ENCODE peak calls at places on chromosomes 1 and 21, in ten cellular contexts. O is tibial nerve, U is lower leg skin, H is stomach, Y is A549, M is transverse colon, S is ovary, I is upper lobe of left lung, A is prostate gland, J is suprapubic skin. E is an unnamed sample.

GRCh38 chr1:163875214-163875926 is 553.6 kb downstream of the NUF2 start:
- DNase-seq in O (no peak), U (peak; percentile 90), H (no peak), Y (no peak), M (peak; percentile 18), S (peak; percentile 34), I (no peak), A (no peak), J (peak; percentile 74), E (no peak)

GRCh38 chr1:155092131-155092530 is 13.5 kb downstream of the EFNA3 start:
- DNase-seq in O (no peak), U (no peak), H (no peak), Y (no peak), M (no peak), S (no peak), I (no peak), A (no peak), J (no peak), E (no peak)

GRCh38 chr21:44529503-44530125 is 10.4 kb downstream of the KRTAP10-1 start:
- DNase-seq in O (no peak), U (peak; percentile 58), H (no peak), Y (no peak), M (no peak), S (no peak), I (no peak), A (no peak), J (no peak), E (no peak)

GRCh38 chr1:241411776-241412338 is 54.9 kb upstream of the RGS7 start:
- DNase-seq in O (no peak), U (no peak), H (no peak), Y (no peak), M (no peak), S (no peak), I (no peak), A (no peak), J (no peak), E (no peak)

GRCh38 chr1:95246511-95246910 is 12.5 kb downstream of the RWDD3 start:
- DNase-seq in O (no peak), U (no peak), H (no peak), Y (no peak), M (no peak), S (no peak), I (no peak), A (no peak), J (no peak), E (no peak)

GRCh38 chr1:25677193-25677773 is 60.7 kb downstream of the MAN1C1 start:
- DNase-seq in O (no peak), U (no peak), H (no peak), Y (no peak), M (no peak), S (no peak), I (no peak), A (no peak), J (no peak), E (no peak)

GRCh38 chr1:39490596-39491145 is 765 bp upstream of the BMP8A start:
- DNase-seq in O (no peak), U (peak; percentile 78), H (no peak), Y (peak; percentile 11), M (peak; percentile 44), S (peak; percentile 40), I (no peak), A (no peak), J (no peak), E (no peak)

GRCh38 chr1:10867138-10867721 is 70.8 kb upstream of the CASZ1 start:
- DNase-seq in O (peak; percentile 23), U (no peak), H (peak; percentile 74), Y (peak; percentile 24), M (peak; percentile 69), S (peak; percentile 64), I (peak; percentile 96), A (peak; percentile 61), J (no peak), E (peak; percentile 58)

GRCh38 chr1:24047101-24047459 is 64.9 kb downstream of the MYOM3 start:
- DNase-seq in O (no peak), U (peak; percentile 94), H (no peak), Y (peak; percentile 58), M (peak; percentile 29), S (peak; percentile 67), I (no peak), A (no peak), J (peak; percentile 86), E (no peak)

GRCh38 chr21:43269461-43269860 is 100.7 kb downstream of the CRYAA start:
- DNase-seq in O (no peak), U (no peak), H (no peak), Y (no peak), M (no peak), S (no peak), I (peak; percentile 51), A (no peak), J (no peak), E (no peak)

GRCh38 chr21:37530901-37531351 is 164.4 kb downstream of the DYRK1A start:
- DNase-seq in O (no peak), U (no peak), H (no peak), Y (no peak), M (no peak), S (no peak), I (no peak), A (no peak), J (peak; percentile 34), E (no peak)

GRCh38 chr1:218751208-218751948 is 406.2 kb downstream of the TGFB2 start:
- DNase-seq in O (no peak), U (no peak), H (no peak), Y (no peak), M (no peak), S (no peak), I (no peak), A (no peak), J (no peak), E (no peak)

GRCh38 chr1:4786061-4786460 is 131.7 kb downstream of the AJAP1 start:
- DNase-seq in O (no peak), U (peak; percentile 59), H (no peak), Y (no peak), M (no peak), S (no peak), I (no peak), A (no peak), J (peak; percentile 15), E (no peak)

GRCh38 chr1:24535778-24536177 is 20.1 kb upstream of the NCMAP start:
- DNase-seq in O (no peak), U (no peak), H (no peak), Y (no peak), M (no peak), S (no peak), I (no peak), A (no peak), J (no peak), E (no peak)

GRCh38 chr1:180428782-180429695 is 73.3 kb downstream of the ACBD6 start:
- DNase-seq in O (no peak), U (no peak), H (no peak), Y (no peak), M (no peak), S (no peak), I (no peak), A (no peak), J (no peak), E (no peak)

GRCh38 chr1:104341944-104342343 is 592.2 kb downstream of the AMY1C start:
- DNase-seq in O (no peak), U (no peak), H (no peak), Y (no peak), M (no peak), S (no peak), I (no peak), A (no peak), J (no peak), E (no peak)
- TF ChIP-seq POLR2A in O (no peak), U (no peak), H (no peak), Y (no peak), M (no peak), S (no peak), I (no peak), A (no peak), J (no peak), E (no peak)

GRCh38 chr1:198400063-198400462 is 140.4 kb downstream of the ATP6V1G3 start:
- DNase-seq in O (no peak), U (no peak), H (no peak), Y (no peak), M (no peak), S (no peak), I (no peak), A (no peak), J (no peak), E (no peak)
- TF ChIP-seq POLR2A in O (no peak), U (no peak), H (no peak), Y (no peak), M (no peak), S (no peak), I (no peak), A (no peak), J (no peak), E (no peak)

GRCh38 chr1:18229620-18230019 is 122.0 kb downstream of the IGSF21 start:
- DNase-seq in O (no peak), U (no peak), H (no peak), Y (no peak), M (no peak), S (no peak), I (no peak), A (no peak), J (no peak), E (no peak)

GRCh38 chr1:18234790-18235242 is 127.2 kb downstream of the IGSF21 start:
- DNase-seq in O (no peak), U (no peak), H (peak; percentile 36), Y (peak; percentile 78), M (peak; percentile 40), S (no peak), I (no peak), A (peak; percentile 19), J (no peak), E (peak; percentile 61)

GRCh38 chr1:18233176-18233864 is 125.7 kb downstream of the IGSF21 start:
- DNase-seq in O (no peak), U (no peak), H (no peak), Y (no peak), M (no peak), S (no peak), I (no peak), A (no peak), J (no peak), E (no peak)

GRCh38 chr1:18230840-18231239 is 123.2 kb downstream of the IGSF21 start:
- DNase-seq in O (no peak), U (no peak), H (no peak), Y (no peak), M (no peak), S (no peak), I (no peak), A (no peak), J (no peak), E (no peak)

DNA sequence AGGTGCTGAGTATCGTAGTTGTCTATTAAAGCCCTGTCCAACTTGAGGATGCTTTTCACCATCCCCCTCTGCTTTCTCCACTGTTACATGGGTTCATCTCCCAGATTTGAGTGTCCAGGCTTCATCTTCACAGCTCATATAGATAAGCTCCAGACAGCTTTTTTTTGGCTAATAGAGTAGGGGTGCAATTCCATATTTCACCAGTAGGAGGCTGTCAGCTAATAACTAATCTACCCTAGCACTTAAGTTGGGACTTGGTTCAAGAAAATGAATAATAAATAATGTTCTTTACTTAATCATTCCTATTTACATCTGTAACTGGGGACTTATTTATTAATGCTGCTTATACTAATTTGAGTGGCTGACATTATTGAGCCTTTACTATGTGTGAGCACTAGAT is 124.5 kb downstream of the IGSF21 start:
- DNase-seq in O (no peak), U (no peak), H (no peak), Y (no peak), M (no peak), S (no peak), I (no peak), A (no peak), J (no peak), E (no peak)
- TF ChIP-seq POLR2A in O (no peak), U (no peak), H (no peak), Y (no peak), M (no peak), S (no peak), I (no peak), A (no peak), J (no peak), E (no peak)

GRCh38 chr1:41241748-41242644 is at the start of gene SCMH1:
- DNase-seq in O (peak; percentile 21), U (peak; percentile 89), H (peak; percentile 57), Y (peak; percentile 13), M (peak; percentile 56), S (peak; percentile 54), I (peak; percentile 92), A (peak; percentile 27), J (peak; percentile 68), E (peak; percentile 67)
- TF ChIP-seq POLR2A in O (no peak), U (no peak), H (no peak), Y (no peak), M (no peak), S (peak; percentile 22), I (no peak), A (peak; percentile 9), J (no peak), E (peak; percentile 21)